ENCODE peak calls at places on chromosomes 13 and 19, in nine cellular contexts. W, Q, R, V, E, O, D, M and H are unnamed samples.

GRCh38 chr19:46859637-46860124 is 1.1 kb upstream of the ARHGAP35 start:
- DNase-seq in W (no peak), Q (peak), R (peak), V (no peak), E (peak), O (no peak), D (no peak), M (peak), H (no peak)

GRCh38 chr13:104105418-104106355 is 1039.5 kb upstream of the SLC10A2 start:
- DNase-seq in W (no peak), Q (no peak), R (no peak), V (no peak), E (no peak), O (no peak), D (no peak), M (no peak), H (no peak)

GRCh38 chr13:71830736-71831135 is 36.3 kb downstream of the DACH1 start:
- DNase-seq in W (no peak), Q (no peak), R (no peak), V (no peak), E (no peak), O (no peak), D (no peak), M (no peak), H (no peak)

GRCh38 chr19:35354898-35355297 is 3.4 kb upstream of the FFAR3 start:
- DNase-seq in W (no peak), Q (no peak), R (no peak), V (no peak), E (no peak), O (no peak), D (no peak), M (no peak), H (no peak)

GRCh38 chr19:12939292-12939606 is 840 bp downstream of the CALR start:
- DNase-seq in W (no peak), Q (peak), R (peak), V (no peak), E (no peak), O (no peak), D (peak), M (peak), H (no peak)

GRCh38 chr13:98265669-98266551 is 88.8 kb upstream of the RNF113B start:
- DNase-seq in W (no peak), Q (peak), R (peak), V (no peak), E (peak), O (no peak), D (no peak), M (no peak), H (no peak)

GRCh38 chr19:45471866-45472556 is 4.2 kb downstream of the FOSB start:
- DNase-seq in W (peak), Q (no peak), R (no peak), V (no peak), E (no peak), O (peak), D (no peak), M (no peak), H (no peak)

GRCh38 chr13:43783820-43784219 is 3.0 kb downstream of the ENOX1 start:
- DNase-seq in W (no peak), Q (no peak), R (no peak), V (no peak), E (no peak), O (no peak), D (peak), M (peak), H (no peak)

GRCh38 chr13:110055089-110055488 is 251.9 kb downstream of the COL4A1 start:
- DNase-seq in W (no peak), Q (no peak), R (no peak), V (no peak), E (no peak), O (no peak), D (peak), M (peak), H (no peak)

GRCh38 chr19:34600366-34600765 is 76.6 kb downstream of the SCGB2B2 start:
- DNase-seq in W (no peak), Q (no peak), R (no peak), V (no peak), E (no peak), O (no peak), D (no peak), M (no peak), H (no peak)

GRCh38 chr13:78593129-78593528 is 10.2 kb downstream of the POU4F1 start:
- DNase-seq in W (no peak), Q (no peak), R (no peak), V (no peak), E (no peak), O (no peak), D (no peak), M (no peak), H (no peak)

GRCh38 chr13:102569488-102569887 is 27.3 kb upstream of the TPP2 start:
- DNase-seq in W (no peak), Q (no peak), R (no peak), V (no peak), E (no peak), O (no peak), D (no peak), M (peak), H (no peak)

GRCh38 chr19:24033962-24034342 is 53.0 kb upstream of the ZNF254 start:
- DNase-seq in W (peak), Q (peak), R (peak), V (no peak), E (no peak), O (peak), D (peak), M (peak), H (no peak)

GRCh38 chr19:44856438-44857083 is 10.5 kb downstream of the NECTIN2 start:
- DNase-seq in W (no peak), Q (peak), R (no peak), V (no peak), E (no peak), O (no peak), D (no peak), M (no peak), H (no peak)

GRCh38 chr19:13953021-13953531 is 767 bp downstream of the DCAF15 start:
- DNase-seq in W (no peak), Q (peak), R (peak), V (peak), E (peak), O (peak), D (peak), M (peak), H (no peak)

GRCh38 chr19:6528544-6529121 is 2.2 kb upstream of the TNFSF9 start:
- DNase-seq in W (peak), Q (no peak), R (no peak), V (no peak), E (peak), O (no peak), D (no peak), M (no peak), H (no peak)

GRCh38 chr19:55588738-55589137 is 8.1 kb upstream of the ZNF579 start:
- DNase-seq in W (no peak), Q (no peak), R (no peak), V (no peak), E (no peak), O (no peak), D (no peak), M (no peak), H (no peak)

GRCh38 chr13:82330499-82330898 is 1551.8 kb downstream of the SLITRK1 start:
- DNase-seq in W (no peak), Q (no peak), R (no peak), V (no peak), E (no peak), O (no peak), D (peak), M (no peak), H (no peak)

GRCh38 chr19:2491130-2491801 is 15.3 kb downstream of the GADD45B start:
- DNase-seq in W (no peak), Q (no peak), R (peak), V (no peak), E (peak), O (no peak), D (peak), M (peak), H (no peak)

GRCh38 chr13:78596701-78597550 is 6.4 kb downstream of the POU4F1 start:
- DNase-seq in W (no peak), Q (no peak), R (no peak), V (peak), E (no peak), O (no peak), D (no peak), M (no peak), H (no peak)

GRCh38 chr13:104253063-104253680 is 1187.0 kb upstream of the SLC10A2 start:
- DNase-seq in W (no peak), Q (no peak), R (no peak), V (no peak), E (no peak), O (no peak), D (peak), M (no peak), H (no peak)

GRCh38 chr13:99085139-99085845 is 107.4 kb upstream of the DOCK9 start:
- DNase-seq in W (no peak), Q (no peak), R (no peak), V (peak), E (no peak), O (no peak), D (peak), M (no peak), H (no peak)

GRCh38 chr19:37007587-37008220 is 70.5 kb upstream of the ZNF420 start:
- DNase-seq in W (no peak), Q (peak), R (peak), V (no peak), E (no peak), O (peak), D (no peak), M (no peak), H (no peak)

GRCh38 chr19:2952953-2953481 is 8.2 kb upstream of the ZNF77 start:
- DNase-seq in W (no peak), Q (peak), R (no peak), V (no peak), E (peak), O (no peak), D (peak), M (no peak), H (no peak)

GRCh38 chr13:21670006-21670882 is 629 bp upstream of the FGF9 start:
- DNase-seq in W (no peak), Q (peak), R (peak), V (peak), E (peak), O (no peak), D (peak), M (peak), H (no peak)

GRCh38 chr19:18219911-18220631 is 6.2 kb downstream of the PDE4C start:
- DNase-seq in W (no peak), Q (no peak), R (no peak), V (no peak), E (no peak), O (no peak), D (no peak), M (no peak), H (no peak)

GRCh38 chr19:46755077-46755852 is 9.0 kb upstream of the STRN4 start:
- DNase-seq in W (peak), Q (no peak), R (peak), V (no peak), E (peak), O (no peak), D (no peak), M (peak), H (no peak)

GRCh38 chr19:22606954-22607652 is 27.0 kb upstream of the ZNF492 start:
- DNase-seq in W (peak), Q (no peak), R (no peak), V (no peak), E (no peak), O (no peak), D (no peak), M (no peak), H (no peak)

GRCh38 chr13:29454931-29455481 is 140.5 kb downstream of the SLC7A1 start:
- DNase-seq in W (no peak), Q (no peak), R (no peak), V (peak), E (no peak), O (no peak), D (peak), M (peak), H (no peak)

GRCh38 chr13:32752997-32753606 is 166.8 kb downstream of the PDS5B start:
- DNase-seq in W (no peak), Q (no peak), R (no peak), V (no peak), E (no peak), O (no peak), D (no peak), M (no peak), H (no peak)

GRCh38 chr13:49791214-49791752 is 1.2 kb downstream of the KPNA3 start:
- DNase-seq in W (no peak), Q (no peak), R (no peak), V (no peak), E (no peak), O (no peak), D (peak), M (no peak), H (no peak)

GRCh38 chr13:98910501-98910951 is 67.3 kb downstream of the DOCK9 start:
- DNase-seq in W (no peak), Q (no peak), R (peak), V (no peak), E (no peak), O (no peak), D (peak), M (peak), H (no peak)

GRCh38 chr13:112803422-112803821 is 113.6 kb downstream of the ATP11A start:
- DNase-seq in W (no peak), Q (no peak), R (no peak), V (no peak), E (no peak), O (no peak), D (no peak), M (no peak), H (no peak)

GRCh38 chr13:43963726-43964125 is 84.0 kb downstream of the LACC1 start:
- DNase-seq in W (no peak), Q (no peak), R (no peak), V (peak), E (no peak), O (no peak), D (no peak), M (no peak), H (no peak)

GRCh38 chr13:93881418-93881817 is 598.1 kb downstream of the DCT start:
- DNase-seq in W (no peak), Q (no peak), R (no peak), V (no peak), E (no peak), O (no peak), D (no peak), M (peak), H (no peak)

GRCh38 chr13:73273737-73274136 is 214.9 kb downstream of the KLF5 start:
- DNase-seq in W (no peak), Q (no peak), R (no peak), V (no peak), E (no peak), O (no peak), D (peak), M (peak), H (no peak)

GRCh38 chr13:47484564-47484963 is 516.5 kb downstream of the SUCLA2 start:
- DNase-seq in W (no peak), Q (no peak), R (no peak), V (no peak), E (no peak), O (peak), D (peak), M (peak), H (no peak)

GRCh38 chr19:15875075-15875474 is 22.8 kb downstream of the CYP4F2 start:
- DNase-seq in W (peak), Q (no peak), R (no peak), V (no peak), E (no peak), O (no peak), D (no peak), M (no peak), H (no peak)

GRCh38 chr13:113917096-113917495 is 53.2 kb upstream of the GAS6 start:
- DNase-seq in W (peak), Q (no peak), R (no peak), V (no peak), E (no peak), O (no peak), D (no peak), M (no peak), H (no peak)

GRCh38 chr19:31002852-31003251 is 346.4 kb downstream of the TSHZ3 start:
- DNase-seq in W (no peak), Q (no peak), R (peak), V (no peak), E (no peak), O (no peak), D (no peak), M (no peak), H (no peak)
- TF ChIP-seq CTCF in W (no peak), Q (no peak), R (no peak), V (peak), E (no peak), O (peak), D (no peak), M (no peak), H (no peak)

GRCh38 chr13:30702006-30702405 is 33.3 kb upstream of the ALOX5AP start:
- DNase-seq in W (peak), Q (no peak), R (no peak), V (no peak), E (no peak), O (no peak), D (no peak), M (no peak), H (no peak)
- TF ChIP-seq CTCF in W (no peak), Q (no peak), R (no peak), V (peak), E (no peak), O (no peak), D (no peak), M (peak), H (no peak)

GRCh38 chr13:38702609-38703008 is 15.7 kb downstream of the FREM2 start:
- DNase-seq in W (no peak), Q (no peak), R (no peak), V (no peak), E (no peak), O (no peak), D (no peak), M (no peak), H (no peak)
- TF ChIP-seq CTCF in W (no peak), Q (no peak), R (no peak), V (no peak), E (no peak), O (no peak), D (no peak), M (no peak), H (no peak)

GRCh38 chr19:48445606-48446481 is at the start of gene GRWD1:
- DNase-seq in W (peak), Q (peak), R (peak), V (peak), E (peak), O (peak), D (peak), M (peak), H (peak)
- TF ChIP-seq CTCF in W (no peak), Q (no peak), R (no peak), V (peak), E (no peak), O (no peak), D (peak), M (peak), H (no peak)

DNA sequence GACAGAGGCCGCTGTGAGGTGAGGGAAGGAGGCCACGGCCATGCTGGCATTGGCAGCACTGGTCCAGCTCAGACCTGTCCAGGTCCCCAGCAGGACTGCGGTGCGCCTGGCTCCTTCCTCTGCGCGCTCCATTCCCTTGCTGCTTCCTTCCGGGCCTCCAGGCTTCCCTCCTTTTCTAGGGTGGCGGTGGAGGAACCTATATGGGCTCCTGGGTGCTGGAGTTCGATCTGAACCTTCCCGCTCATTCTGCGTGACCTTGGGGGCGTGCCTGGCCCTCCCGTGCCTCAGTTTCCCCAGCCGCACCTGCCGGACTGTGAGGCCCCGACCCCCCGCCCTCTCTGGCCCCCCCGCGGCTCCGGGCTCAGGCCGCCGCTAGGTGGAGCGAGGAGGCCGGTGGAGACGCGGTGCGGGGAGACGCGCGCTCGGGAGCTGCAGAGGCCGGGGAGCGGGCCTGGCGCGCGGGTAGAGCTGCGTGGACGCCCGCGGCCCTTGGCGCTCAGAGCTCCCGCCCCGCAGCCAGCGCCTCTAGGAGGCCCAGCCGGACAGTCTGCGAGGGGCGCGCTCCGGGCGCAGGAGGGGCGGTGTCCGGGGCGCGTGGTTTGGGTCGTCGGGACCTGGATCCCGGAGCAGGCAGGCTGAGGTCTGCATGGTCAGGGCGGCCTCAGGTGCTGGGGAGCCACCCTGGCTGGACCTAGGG is 29.9 kb downstream of the EFNA2 start:
- DNase-seq in W (no peak), Q (peak), R (peak), V (peak), E (no peak), O (no peak), D (peak), M (no peak), H (no peak)
- TF ChIP-seq CTCF in W (peak), Q (peak), R (peak), V (peak), E (peak), O (peak), D (peak), M (peak), H (peak)

GRCh38 chr13:70613295-70613694 is 505.0 kb upstream of the KLHL1 start:
- DNase-seq in W (no peak), Q (no peak), R (no peak), V (no peak), E (no peak), O (no peak), D (peak), M (no peak), H (no peak)
- TF ChIP-seq CTCF in W (no peak), Q (peak), R (no peak), V (peak), E (no peak), O (no peak), D (peak), M (peak), H (no peak)

GRCh38 chr19:33394723-33395560 is 21.4 kb downstream of the CEBPG start:
- DNase-seq in W (no peak), Q (no peak), R (no peak), V (no peak), E (peak), O (no peak), D (no peak), M (no peak), H (no peak)

GRCh38 chr19:33394006-33394722 is 20.7 kb downstream of the CEBPG start:
- DNase-seq in W (peak), Q (peak), R (no peak), V (no peak), E (peak), O (peak), D (peak), M (peak), H (no peak)

GRCh38 chr19:33392341-33393285 is 19.1 kb downstream of the CEBPG start:
- DNase-seq in W (no peak), Q (peak), R (peak), V (no peak), E (peak), O (no peak), D (no peak), M (no peak), H (no peak)

GRCh38 chr19:33391631-33392249 is 18.2 kb downstream of the CEBPG start:
- DNase-seq in W (no peak), Q (peak), R (no peak), V (no peak), E (peak), O (no peak), D (no peak), M (no peak), H (no peak)

GRCh38 chr19:33393286-33394005 is 19.9 kb downstream of the CEBPG start:
- DNase-seq in W (no peak), Q (no peak), R (no peak), V (no peak), E (peak), O (no peak), D (no peak), M (no peak), H (no peak)
- TF ChIP-seq CTCF in W (no peak), Q (no peak), R (no peak), V (no peak), E (no peak), O (no peak), D (no peak), M (no peak), H (no peak)